ENCODE peak calls at places on chromosomes 1 and 21, in seven cellular contexts. I is dorsolateral prefrontal cortex, P is stomach, J is kidney epithelial cell, N is spleen, V is Peyer's patch, A is fibroblast of lung. K is an unnamed sample.

GRCh38 chr1:181139631-181140051 is 51.1 kb downstream of the IER5 start:
- DNase-seq in I (no peak), J (no peak), P (no peak), N (no peak), A (peak; percentile 60), V (no peak), K (no peak)

GRCh38 chr1:235938714-235939487 is 72.2 kb upstream of the LYST start:
- DNase-seq in I (no peak), N (no peak), J (no peak), V (no peak), P (no peak), A (no peak), K (no peak)

GRCh38 chr1:99849413-99849743 is 783 bp upstream of the AGL start:
- DNase-seq in V (no peak), P (no peak), A (no peak), I (no peak), N (no peak), J (no peak), K (no peak)

GRCh38 chr1:35062518-35063196 is 16.5 kb upstream of the ZMYM1 start:
- DNase-seq in J (no peak), V (no peak), P (no peak), A (peak; percentile 72), I (no peak), N (no peak), K (no peak)

GRCh38 chr1:41783189-41783639 is 135.5 kb downstream of the HIVEP3 start:
- DNase-seq in V (no peak), N (no peak), J (peak; percentile 89), A (peak; percentile 89), P (no peak), I (peak; percentile 56), K (peak; percentile 81)

GRCh38 chr1:46767649-46768282 is 31.1 kb upstream of the CYP4B1 start:
- DNase-seq in V (no peak), I (no peak), N (no peak), J (no peak), A (no peak), P (peak; percentile 36), K (no peak)

GRCh38 chr21:41254090-41254700 is 62.4 kb upstream of the FAM3B start:
- DNase-seq in P (no peak), V (no peak), A (peak; percentile 62), N (no peak), I (no peak), J (no peak), K (no peak)

GRCh38 chr1:206545351-206545750 is 38.0 kb downstream of the RASSF5 start:
- DNase-seq in N (peak; percentile 16), J (no peak), A (no peak), P (no peak), I (no peak), V (no peak), K (no peak)

GRCh38 chr1:206445116-206445515 is 25.2 kb upstream of the IKBKE start:
- DNase-seq in P (no peak), N (peak; percentile 84), A (peak; percentile 67), V (no peak), I (no peak), J (no peak), K (no peak)

GRCh38 chr1:8407652-8408051 is 89.7 kb downstream of the SLC45A1 start:
- DNase-seq in V (no peak), N (no peak), I (no peak), J (no peak), A (no peak), P (no peak), K (no peak)

GRCh38 chr1:100313382-100313781 is 38.9 kb upstream of the CDC14A start:
- DNase-seq in N (no peak), A (no peak), J (no peak), V (no peak), P (no peak), I (no peak), K (no peak)

GRCh38 chr1:185720633-185721272 is 13.4 kb upstream of the HMCN1 start:
- DNase-seq in J (no peak), P (no peak), N (no peak), I (no peak), A (peak; percentile 76), V (no peak), K (peak; percentile 43)

GRCh38 chr1:226082959-226083302 is 20.4 kb downstream of the H3-3A start:
- DNase-seq in N (peak; percentile 91), I (peak; percentile 23), J (no peak), P (peak; percentile 64), V (peak; percentile 73), A (peak; percentile 48), K (no peak)

DNA sequence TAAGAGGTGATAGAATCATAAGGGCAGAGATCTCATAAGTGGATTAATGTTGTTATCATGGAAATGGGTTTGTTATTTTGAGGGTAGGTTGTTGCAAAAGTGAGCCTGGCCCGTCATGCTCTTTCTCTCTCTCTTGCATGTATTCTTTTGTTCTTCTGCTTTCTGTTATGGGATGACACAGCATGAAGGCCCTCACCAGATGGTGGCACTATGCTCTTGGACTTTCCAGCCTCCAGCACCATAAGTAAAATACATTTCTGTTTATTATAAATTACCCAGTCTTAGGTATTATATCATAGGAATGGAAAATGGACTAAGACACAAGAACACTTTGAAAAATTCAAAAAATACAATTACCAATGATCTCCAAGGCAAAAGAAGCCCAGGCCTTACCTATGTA is 676.1 kb downstream of the PTPRU start:
- DNase-seq in P (no peak), J (no peak), V (no peak), I (peak; percentile 48), N (no peak), A (peak; percentile 33), K (no peak)
- TF ChIP-seq CTCF in P (no peak), J (peak; percentile 44), V (no peak), I (peak; percentile 17), N (no peak), A (peak; percentile 49), K (peak; percentile 62)

DNA sequence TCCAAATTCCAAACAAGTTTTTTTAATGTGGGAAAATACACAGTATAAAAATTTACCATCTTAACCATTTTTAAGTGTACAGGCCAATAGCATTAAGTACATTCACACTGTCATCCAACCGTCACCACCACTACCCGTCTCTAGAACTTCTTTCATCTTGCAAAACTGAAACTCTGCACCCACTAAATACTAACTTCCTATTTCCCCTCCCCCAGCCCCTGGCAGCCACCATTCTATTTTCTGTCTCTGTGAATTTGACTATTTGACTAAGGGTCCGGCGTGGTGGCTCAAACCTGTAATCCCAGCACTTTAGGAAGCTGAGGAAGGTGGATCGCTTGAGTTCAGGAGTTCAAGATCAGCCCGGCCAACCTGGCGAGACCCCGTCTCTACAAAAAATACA is 36.1 kb downstream of the CLSTN1 start:
- DNase-seq in P (no peak), J (no peak), V (peak; percentile 76), N (no peak), I (no peak), A (no peak), K (no peak)
- H3K4me3 ChIP-seq in P (no peak overlapping the region), J (no peak overlapping the region), V (no peak overlapping the region), N (no peak overlapping the region), I (no peak overlapping the region), A (no peak overlapping the region), K (no peak overlapping the region)

DNA sequence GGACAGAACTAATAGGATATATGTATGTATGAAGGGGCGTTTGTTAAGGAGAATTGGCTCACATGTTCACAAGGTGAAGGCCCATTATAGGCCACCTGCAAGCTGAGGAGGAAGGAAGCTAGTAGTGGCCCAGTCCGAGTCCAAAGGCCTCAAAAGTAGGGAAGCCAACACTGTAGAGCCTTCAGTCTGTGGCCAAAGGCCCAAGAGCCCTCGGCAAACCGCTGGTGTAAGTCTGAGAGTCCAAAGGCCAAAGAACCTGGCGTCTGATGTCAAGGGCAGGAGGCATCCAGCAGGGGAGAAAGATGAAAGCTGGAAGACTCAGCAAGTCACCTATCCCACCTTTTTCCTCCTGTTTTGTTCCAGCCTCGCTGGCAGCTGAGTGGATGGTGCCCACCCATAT is 24.5 kb downstream of the BACH1 start:
- DNase-seq in A (no peak), N (no peak), I (no peak), J (no peak), P (no peak), V (peak; percentile 73), K (no peak)
- TF ChIP-seq CTCF in A (no peak), N (no peak), I (no peak), J (no peak), P (no peak), V (no peak), K (no peak)

DNA sequence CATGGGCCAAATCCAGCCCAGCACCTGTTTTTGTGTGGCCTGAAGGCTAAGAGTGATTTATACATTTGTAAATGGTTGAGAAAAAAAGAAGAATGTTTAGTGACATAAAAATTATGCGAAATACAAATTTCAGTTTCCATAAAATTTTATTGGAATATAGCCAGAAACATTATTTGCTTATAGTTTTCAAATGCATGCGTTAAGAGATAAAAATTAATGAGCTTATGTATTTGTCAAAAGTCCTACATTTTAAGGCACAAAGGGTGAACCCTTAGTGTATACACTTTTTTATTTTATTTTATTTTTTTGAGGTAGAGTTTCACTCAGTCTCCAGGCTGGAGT is 2.1 kb downstream of the MORC3 start:
- DNase-seq in A (no peak), P (no peak), N (no peak), J (no peak), I (no peak), V (no peak), K (no peak)
- H3K4me3 ChIP-seq in A (peak overlapping the region; percentile 93), P (peak overlapping the region; percentile 80), N (peak overlapping the region; percentile 86), J (peak overlapping the region; percentile 79), I (no peak overlapping the region), V (peak overlapping the region; percentile 93), K (peak overlapping the region; percentile 93)

GRCh38 chr1:58815069-58815679 is 31.3 kb upstream of the JUN start:
- DNase-seq in V (peak; percentile 92), N (peak; percentile 95), I (peak; percentile 27), A (peak; percentile 100), J (peak; percentile 89), P (peak; percentile 92), K (peak; percentile 60)
- TF ChIP-seq CTCF in V (no peak), N (no peak), I (no peak), A (no peak), J (no peak), P (no peak), K (no peak)

GRCh38 chr1:75725861-75726361 is 1.4 kb downstream of the ACADM start:
- DNase-seq in V (peak; percentile 78), P (peak; percentile 59), I (no peak), N (no peak), A (no peak), J (no peak), K (no peak)
- H3K4me3 ChIP-seq in V (peak overlapping the region; percentile 80), P (peak overlapping the region; percentile 75), I (peak overlapping the region; percentile 62), N (peak overlapping the region; percentile 82), A (peak overlapping the region; percentile 94), J (peak overlapping the region; percentile 97), K (peak overlapping the region; percentile 95)

GRCh38 chr1:242651817-242652216 is 127.3 kb upstream of the PLD5 start:
- DNase-seq in J (no peak), N (no peak), A (no peak), P (no peak), I (no peak), V (no peak), K (no peak)
- TF ChIP-seq CTCF in J (peak; percentile 18), N (no peak), A (no peak), P (no peak), I (no peak), V (no peak), K (no peak)

GRCh38 chr1:94971491-94971924 is 44.6 kb upstream of the CNN3 start:
- DNase-seq in I (no peak), P (no peak), N (no peak), J (no peak), A (peak; percentile 77), V (no peak), K (no peak)
- H3K4me3 ChIP-seq in I (no peak overlapping the region), P (no peak overlapping the region), N (no peak overlapping the region), J (no peak overlapping the region), A (no peak overlapping the region), V (no peak overlapping the region), K (no peak overlapping the region)

GRCh38 chr1:160124709-160125478 is 9.3 kb downstream of the ATP1A2 start:
- DNase-seq in V (no peak), J (peak; percentile 88), N (no peak), P (no peak), A (peak; percentile 86), I (no peak), K (peak; percentile 67)
- TF ChIP-seq CTCF in V (no peak), J (peak; percentile 29), N (no peak), P (no peak), A (peak; percentile 52), I (no peak), K (peak; percentile 34)

K was measured in AG09309.